ENCODE peak calls at places on chromosome 9, in six cellular contexts. U is mesenchymal stem cell, J is H1, O is IMR-90, I is H9, A is trophoblast cell. X is an unnamed sample.

GRCh38 chr9:4126996-4127395 is 172.9 kb downstream of the GLIS3 start:
- DNase-seq in I (no peak), O (no peak), A (no peak), U (no peak), J (no peak), X (no peak)

GRCh38 chr9:124399323-124399962 is 15.8 kb downstream of the PSMB7 start:
- DNase-seq in A (no peak), J (peak), U (peak), O (peak), I (peak), X (peak)

GRCh38 chr9:132032584-132032945 is 47.1 kb downstream of the MED27 start:
- DNase-seq in I (peak), A (no peak), O (no peak), J (no peak), U (no peak), X (no peak)

GRCh38 chr9:37197158-37198033 is 77.0 kb downstream of the ZCCHC7 start:
- DNase-seq in A (no peak), J (no peak), I (no peak), U (peak), O (peak), X (no peak)

GRCh38 chr9:137987244-137988030 is 109.9 kb downstream of the CACNA1B start:
- DNase-seq in A (no peak), O (no peak), J (peak), U (no peak), I (no peak), X (no peak)

GRCh38 chr9:113524460-113524859 is 60.9 kb downstream of the RGS3 start:
- DNase-seq in I (no peak), J (no peak), O (no peak), A (no peak), U (no peak), X (no peak)

GRCh38 chr9:96139592-96140251 is 162.3 kb downstream of the HSD17B3 start:
- DNase-seq in A (peak), O (peak), I (no peak), J (no peak), U (peak), X (no peak)

GRCh38 chr9:128946945-128947422 is 419 bp downstream of the DOLK start:
- DNase-seq in O (peak), J (no peak), I (no peak), U (no peak), A (no peak), X (no peak)

GRCh38 chr9:84699897-84700395 is 30.4 kb downstream of the NTRK2 start:
- DNase-seq in U (no peak), J (no peak), O (no peak), A (no peak), I (no peak), X (no peak)

GRCh38 chr9:75896193-75896592 is 5.7 kb downstream of the PCSK5 start:
- DNase-seq in O (no peak), I (no peak), A (no peak), J (no peak), U (no peak), X (no peak)

GRCh38 chr9:69207503-69207902 is 33.4 kb downstream of the TJP2 start:
- DNase-seq in A (peak), O (no peak), I (peak), J (no peak), U (no peak), X (no peak)

GRCh38 chr9:76761448-76761847 is 2.8 kb upstream of the PCA3 start:
- DNase-seq in J (no peak), U (peak), O (peak), I (no peak), A (no peak), X (no peak)

GRCh38 chr9:103755441-103755840 is 338.7 kb upstream of the SMC2 start:
- DNase-seq in U (no peak), A (no peak), I (no peak), O (no peak), J (no peak), X (no peak)

GRCh38 chr9:96080364-96080763 is 204.9 kb downstream of the ERCC6L2 start:
- DNase-seq in A (no peak), U (no peak), I (no peak), O (no peak), J (no peak), X (no peak)

GRCh38 chr9:37034320-37034937 is 361 bp upstream of the PAX5 start:
- DNase-seq in J (peak), I (peak), A (no peak), U (no peak), O (no peak), X (no peak)

GRCh38 chr9:73527521-73527920 is 375.9 kb downstream of the ANXA1 start:
- DNase-seq in O (no peak), I (no peak), U (no peak), J (no peak), A (no peak), X (no peak)

GRCh38 chr9:13437898-13438297 is 158.4 kb upstream of the MPDZ start:
- DNase-seq in A (no peak), U (no peak), O (no peak), J (no peak), I (no peak), X (no peak)

GRCh38 chr9:715743-716400 is 125.6 kb upstream of the DMRT1 start:
- DNase-seq in J (no peak), I (no peak), O (peak), A (no peak), U (no peak), X (no peak)

GRCh38 chr9:118882674-118883073 is 486.6 kb downstream of the BRINP1 start:
- DNase-seq in I (no peak), A (no peak), J (no peak), O (no peak), U (peak), X (no peak)

GRCh38 chr9:100549048-100549447 is 28.8 kb upstream of the CAVIN4 start:
- DNase-seq in I (no peak), J (no peak), U (no peak), O (no peak), A (no peak), X (no peak)

GRCh38 chr9:93683331-93684134 is 107.1 kb downstream of the PHF2 start:
- DNase-seq in U (no peak), O (no peak), J (peak), I (peak), A (no peak), X (no peak)

GRCh38 chr9:93577045-93577939 is 908 bp downstream of the PHF2 start:
- DNase-seq in I (no peak), J (no peak), O (no peak), U (peak), A (peak), X (peak)

DNA sequence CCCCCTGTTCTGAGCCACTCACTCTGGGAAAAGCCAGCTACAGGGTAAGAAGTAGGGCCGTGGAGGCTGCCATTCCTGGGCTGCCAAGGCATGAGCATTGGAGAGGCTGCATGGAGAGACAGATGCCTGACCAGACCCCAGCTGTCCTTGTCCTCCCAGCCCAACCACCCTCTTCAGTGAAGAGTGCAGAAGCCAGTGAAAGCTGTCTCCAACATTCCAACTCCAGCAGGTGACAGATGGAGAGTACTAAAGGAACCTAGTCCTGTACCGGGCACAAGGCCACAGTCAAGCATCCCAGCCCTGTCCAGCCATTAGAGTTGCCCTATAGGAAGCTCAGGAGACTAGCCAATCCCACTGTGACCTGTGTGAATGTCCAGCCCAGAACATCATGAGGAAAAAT is 165.1 kb downstream of the DIRAS2 start:
- DNase-seq in U (no peak), A (no peak), I (no peak), J (no peak), O (no peak), X (no peak)
- H3K9ac ChIP-seq in U (no peak), A (no peak), I (no peak), J (no peak), O (no peak), X (no peak)

DNA sequence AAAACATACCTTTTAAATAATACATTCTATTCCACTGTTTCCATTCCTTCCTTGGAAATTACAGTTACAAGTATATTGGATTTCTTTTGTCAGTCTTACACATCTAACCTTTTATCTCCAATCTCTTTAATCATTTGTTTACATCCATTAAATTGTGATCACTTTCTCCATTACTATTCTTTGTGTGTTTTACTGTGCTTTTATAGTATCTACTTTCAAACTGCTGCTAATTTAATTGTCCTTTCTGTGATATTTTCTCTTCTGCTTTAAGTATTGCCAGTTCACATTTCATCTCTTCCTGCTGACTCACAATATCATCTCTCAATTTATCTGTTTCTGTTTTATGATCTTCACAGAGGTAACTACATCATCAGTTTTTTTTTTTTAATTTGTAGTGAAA is 39.6 kb downstream of the AGTPBP1 start:
- DNase-seq in U (no peak), O (no peak), I (no peak), A (no peak), J (no peak), X (no peak)
- H3K14ac ChIP-seq in U (no peak), O (no peak), I (no peak), A (no peak), J (no peak), X (no peak)

DNA sequence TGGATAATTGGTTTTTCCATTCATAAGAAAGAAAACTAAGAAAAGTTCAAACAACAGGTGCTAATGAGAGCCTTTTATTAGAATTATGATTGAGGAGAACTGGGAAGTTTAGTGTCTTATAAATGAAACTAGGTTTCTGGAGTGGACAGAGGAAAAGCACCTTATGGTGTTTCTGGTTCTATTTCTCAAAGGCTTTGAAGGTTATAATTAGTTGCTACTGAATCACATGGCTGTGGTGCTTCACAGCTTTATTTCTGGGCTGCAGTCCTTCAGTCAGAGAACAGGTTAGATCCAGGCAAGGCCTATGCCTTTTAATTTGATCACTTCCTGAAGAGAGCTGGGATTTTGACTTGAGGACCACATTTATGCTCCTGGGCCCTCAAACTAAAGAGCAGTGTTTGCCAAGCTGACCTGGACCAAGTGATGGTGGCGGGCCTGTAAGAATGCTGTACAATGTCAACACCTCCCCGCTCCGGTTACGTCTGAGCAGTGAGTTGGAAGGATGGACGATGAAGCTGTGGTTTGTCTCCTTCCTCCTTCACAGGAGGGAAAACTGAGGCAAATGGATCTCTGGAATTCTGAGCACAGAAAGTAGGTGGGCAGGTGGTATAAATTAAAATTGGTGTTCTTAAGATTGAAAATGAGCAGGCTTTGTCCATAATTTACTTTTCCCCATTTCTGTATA is 56.0 kb downstream of the ZNF462 start:
- DNase-seq in J (no peak), O (no peak), I (no peak), A (no peak), U (no peak), X (no peak)
- H2AK5ac ChIP-seq in J (no peak), O (peak), I (no peak), A (peak), U (peak), X (no peak)

GRCh38 chr9:134813841-134814240 is 66.8 kb upstream of the FCN2 start:
- DNase-seq in J (no peak), A (no peak), O (no peak), I (no peak), U (no peak), X (no peak)

GRCh38 chr9:134814598-134815215 is 65.9 kb upstream of the FCN2 start:
- DNase-seq in O (peak), A (peak), U (no peak), J (no peak), I (no peak), X (no peak)

GRCh38 chr9:134809296-134809695 is 71.3 kb upstream of the FCN2 start:
- DNase-seq in J (no peak), I (no peak), O (no peak), A (no peak), U (no peak), X (no peak)

GRCh38 chr9:134811079-134811672 is 69.4 kb upstream of the FCN2 start:
- DNase-seq in U (no peak), A (peak), O (no peak), J (peak), I (no peak), X (no peak)

GRCh38 chr9:134811673-134812668 is 68.6 kb upstream of the FCN2 start:
- DNase-seq in J (no peak), I (peak), A (peak), O (peak), U (peak), X (peak)
- H3K9ac ChIP-seq in J (no peak), I (no peak), A (no peak), O (peak), U (peak), X (no peak)

X was measured in neuronal stem cell.